ENCODE peak calls at places on chromosomes 12 and 14, in seven cellular contexts. S is NCI-H446; M is HS-5; W is right atrium auricular region; J is heart left ventricle; V is uterus; A is stimulated activated CD4-positive, alpha-beta T cell treated with anti-CD3 and anti-CD28 coated beads, Interleukin-12 subunit alpha, Interleukin-12 subunit beta, amount 100 ng/mL, for 48 hours. U is an unnamed sample.

GRCh38 chr12:120394483-120395367 is 25.8 kb upstream of the MSI1 start:
- DNase-seq in W (no peak), J (no peak), M (no peak), V (no peak), S (no peak), A (no peak), U (no peak)

GRCh38 chr12:130195369-130195768 is 33.1 kb downstream of the FZD10 start:
- DNase-seq in W (no peak), A (no peak), S (no peak), V (no peak), J (no peak), M (no peak), U (no peak)

GRCh38 chr14:23582906-23583760 is 4.5 kb upstream of the JPH4 start:
- DNase-seq in J (no peak), V (no peak), A (no peak), M (no peak), S (no peak), W (no peak), U (no peak)

GRCh38 chr12:6532927-6533652 is 1.2 kb upstream of the GAPDH start:
- DNase-seq in A (no peak), W (peak; percentile 79), J (peak; percentile 83), M (no peak), S (peak; percentile 78), V (peak; percentile 65), U (peak; percentile 77)

GRCh38 chr12:99914206-99914605 is 70.5 kb downstream of the ANKS1B start:
- DNase-seq in W (no peak), J (no peak), V (no peak), M (no peak), A (no peak), S (no peak), U (no peak)

GRCh38 chr12:123142948-123143752 is 7.7 kb downstream of the PITPNM2 start:
- DNase-seq in J (no peak), M (no peak), A (no peak), V (peak; percentile 34), W (no peak), S (no peak), U (no peak)

GRCh38 chr14:76948213-76948947 is 80.1 kb downstream of the IRF2BPL start:
- DNase-seq in S (no peak), V (no peak), A (no peak), W (no peak), J (peak; percentile 36), M (no peak), U (no peak)

GRCh38 chr14:40273417-40273816 is 841.2 kb upstream of the FBXO33 start:
- DNase-seq in J (no peak), A (no peak), W (no peak), V (no peak), M (no peak), S (no peak), U (no peak)

GRCh38 chr14:55846852-55847471 is 267.0 kb downstream of the KTN1 start:
- DNase-seq in W (peak; percentile 68), M (peak; percentile 49), J (peak; percentile 38), A (no peak), V (no peak), S (no peak), U (no peak)

GRCh38 chr12:19002192-19002591 is 127.3 kb upstream of the PLEKHA5 start:
- DNase-seq in V (no peak), J (no peak), M (no peak), S (no peak), A (no peak), W (no peak), U (no peak)

GRCh38 chr14:74942608-74943007 is 12.8 kb downstream of the PGF start:
- DNase-seq in A (no peak), V (no peak), M (no peak), W (no peak), S (no peak), J (no peak), U (no peak)

U was measured in NCI-H1694 treated with DMSO at 0.1 percent for 48 hours.